ENCODE peak calls at places on chromosomes 4 and X, in six cellular contexts. I, L, T, R, X and H are unnamed samples.

GRCh38 chrX:42273387-42273786 is 350.0 kb upstream of the CASK start:
- DNase-seq in L (no peak), X (no peak), R (no peak), I (no peak), T (no peak), H (no peak)

GRCh38 chrX:85836868-85837267 is 210.5 kb downstream of the CHM start:
- DNase-seq in L (no peak), X (peak), T (no peak), I (no peak), R (no peak), H (no peak)

GRCh38 chrX:128436397-128437103 is 384.3 kb upstream of the ACTRT1 start:
- DNase-seq in R (no peak), T (no peak), I (no peak), X (no peak), L (no peak), H (no peak)

GRCh38 chr4:114036864-114037263 is 57.4 kb upstream of the ARSJ start:
- DNase-seq in X (no peak), L (no peak), R (no peak), T (no peak), I (no peak), H (no peak)

GRCh38 chr4:96639932-96640331 is 800.0 kb downstream of the PDHA2 start:
- DNase-seq in I (no peak), R (no peak), L (no peak), X (no peak), T (no peak), H (no peak)

GRCh38 chrX:120453985-120454384 is 15.1 kb downstream of the LAMP2 start:
- DNase-seq in I (no peak), T (no peak), R (no peak), L (peak), X (no peak), H (no peak)

GRCh38 chr4:153159016-153159415 is 45.2 kb upstream of the TRIM2 start:
- DNase-seq in I (no peak), R (no peak), X (no peak), L (no peak), T (no peak), H (no peak)

GRCh38 chr4:79298484-79298883 is 27.4 kb downstream of the NAA11 start:
- DNase-seq in T (no peak), X (no peak), I (no peak), L (no peak), R (no peak), H (no peak)

GRCh38 chr4:99885063-99885664 is 9.1 kb downstream of the LAMTOR3 start:
- DNase-seq in T (no peak), I (no peak), R (no peak), L (peak), X (peak), H (peak)

GRCh38 chr4:77264826-77265225 is 107.8 kb downstream of the CCNG2 start:
- DNase-seq in X (no peak), I (no peak), L (no peak), R (no peak), T (no peak), H (no peak)

GRCh38 chrX:118675336-118675965 is 52.0 kb upstream of the IL13RA1 start:
- DNase-seq in L (no peak), X (no peak), I (no peak), R (no peak), T (no peak), H (no peak)

GRCh38 chrX:85052636-85053343 is 49.1 kb downstream of the APOOL start:
- DNase-seq in T (no peak), I (no peak), R (no peak), L (peak), X (peak), H (peak)

GRCh38 chr4:173288296-173288695 is 45.9 kb downstream of the HMGB2 start:
- DNase-seq in T (peak), I (peak), L (peak), X (peak), R (peak), H (peak)

GRCh38 chrX:11757729-11758399 is at the start of gene MSL3:
- DNase-seq in I (peak), X (peak), R (peak), T (peak), L (peak), H (peak)

GRCh38 chr4:174681723-174682300 is 147.2 kb downstream of the GLRA3 start:
- DNase-seq in T (no peak), X (peak), I (no peak), L (peak), R (no peak), H (peak)

GRCh38 chr4:152258804-152259708 is 276.8 kb downstream of the FBXW7 start:
- DNase-seq in R (no peak), T (no peak), X (peak), I (no peak), L (peak), H (peak)

GRCh38 chr4:152109585-152110509 is 349.0 kb upstream of the GATB start:
- DNase-seq in R (no peak), I (no peak), X (peak), L (no peak), T (no peak), H (no peak)

GRCh38 chr4:67871867-67872266 is 11.9 kb downstream of the TMPRSS11D start:
- DNase-seq in L (peak), T (no peak), I (no peak), R (no peak), X (peak), H (peak)

GRCh38 chr4:169251291-169252235 is 19.2 kb downstream of the SH3RF1 start:
- DNase-seq in R (no peak), L (no peak), X (no peak), I (no peak), T (peak), H (peak)

GRCh38 chr4:174578366-174578765 is 56.1 kb upstream of the HPGD start:
- DNase-seq in L (no peak), T (no peak), R (no peak), I (no peak), X (no peak), H (no peak)

GRCh38 chr4:46392421-46392820 is 2.5 kb upstream of the GABRA2 start:
- DNase-seq in X (peak), I (no peak), L (peak), T (no peak), R (peak), H (peak)

GRCh38 chr4:39205000-39205399 is 22.7 kb downstream of the WDR19 start:
- DNase-seq in X (no peak), I (no peak), R (no peak), L (no peak), T (no peak), H (no peak)

GRCh38 chrX:20712811-20713210 is 446.1 kb upstream of the RPS6KA3 start:
- DNase-seq in X (no peak), L (no peak), T (no peak), I (no peak), R (no peak), H (peak)

GRCh38 chrX:140034916-140035315 is 69.6 kb upstream of the CXorf66 start:
- DNase-seq in R (no peak), X (no peak), I (no peak), T (no peak), L (no peak), H (peak)

GRCh38 chrX:40778861-40779575 is 43.7 kb upstream of the MED14 start:
- DNase-seq in R (no peak), T (no peak), L (peak), X (peak), I (no peak), H (no peak)

GRCh38 chr4:2217726-2218125 is 24.2 kb downstream of the HAUS3 start:
- DNase-seq in X (peak), T (no peak), I (no peak), L (peak), R (no peak), H (peak)

GRCh38 chrX:78555401-78555980 is 103.6 kb downstream of the RTL3 start:
- DNase-seq in T (no peak), L (peak), X (no peak), I (no peak), R (no peak), H (no peak)

GRCh38 chr4:15436515-15436914 is 8.7 kb downstream of the C1QTNF7 start:
- DNase-seq in I (no peak), R (no peak), T (no peak), L (peak), X (peak), H (no peak)

DNA sequence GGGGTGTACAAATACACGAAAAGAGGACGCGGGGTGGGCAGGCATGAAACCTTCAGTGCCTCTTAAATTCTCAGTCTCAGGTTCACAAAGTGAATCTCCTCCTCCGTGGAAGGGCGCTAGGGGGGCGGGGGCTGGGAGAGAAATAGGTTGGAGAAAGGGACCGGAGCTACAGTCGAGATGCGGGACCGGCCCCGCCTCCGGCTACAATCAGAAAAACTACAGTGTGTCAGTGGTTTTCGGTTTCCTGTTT is 3.4 kb downstream of the MAML3 start:
- DNase-seq in X (no peak), I (no peak), R (no peak), L (no peak), T (no peak), H (no peak)
- H3K23ac ChIP-seq in X (peak), I (no peak), R (no peak), L (no peak), T (no peak), H (no peak)

GRCh38 chr4:40417941-40418340 is 82.8 kb downstream of the CHRNA9 start:
- DNase-seq in R (no peak), I (no peak), T (no peak), L (no peak), X (no peak), H (no peak)
- H2BK15ac ChIP-seq in R (no peak), I (no peak), T (no peak), L (no peak), X (no peak), H (no peak)

DNA sequence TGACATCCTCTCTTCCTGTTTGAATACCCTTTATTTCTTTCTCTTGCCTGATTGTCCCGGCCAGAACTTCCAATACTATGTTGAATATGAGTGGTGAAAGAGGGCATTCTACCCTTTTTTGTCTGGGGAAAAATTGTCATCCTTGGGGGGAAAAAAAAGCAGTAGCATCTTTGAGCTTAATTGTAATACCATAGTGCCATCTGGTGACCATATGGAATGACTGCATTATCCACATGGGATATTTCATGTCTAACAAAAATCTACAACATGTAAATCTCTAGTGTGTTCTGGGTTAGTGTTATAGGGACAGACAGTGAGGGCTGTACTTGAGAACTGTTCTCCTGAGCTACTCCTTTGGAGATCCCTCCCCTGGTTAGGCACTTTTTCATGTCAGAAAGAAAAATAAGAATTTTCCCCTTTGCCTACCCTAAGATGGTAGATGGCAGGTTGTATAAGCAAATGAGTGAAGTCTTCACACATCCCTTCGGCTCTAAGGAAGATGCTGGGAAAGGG is 26.0 kb downstream of the CAPN6 start:
- DNase-seq in T (no peak), X (peak), R (no peak), L (peak), I (no peak), H (peak)
- H3K23ac ChIP-seq in T (no peak), X (no peak), R (no peak), L (no peak), I (no peak), H (no peak)

GRCh38 chr4:106569151-106570029 is 200.8 kb upstream of the GIMD1 start:
- DNase-seq in I (no peak), R (no peak), X (peak), L (no peak), T (no peak), H (no peak)
- H2BK15ac ChIP-seq in I (no peak), R (no peak), X (no peak), L (no peak), T (no peak), H (no peak)